ENCODE peak calls at places on chromosomes 11 and 22, in eight cellular contexts. V, T, K, W, Z, X, J and E are unnamed samples.
A peak's percentile ranks its signal among the peaks of the same experiment; 100 is the strongest.

GRCh38 chr11:19701421-19701820 is 11.2 kb upstream of the NAV2 start:
- DNase-seq in V (no peak), T (no peak), K (no peak), W (no peak), Z (no peak), X (no peak), J (no peak), E (no peak)

GRCh38 chr11:100629671-100630070 is 57.4 kb upstream of the ARHGAP42 start:
- DNase-seq in V (no peak), T (no peak), K (no peak), W (no peak), Z (no peak), X (no peak), J (no peak), E (no peak)

GRCh38 chr11:68508425-68508824 is 47.9 kb downstream of the PPP6R3 start:
- DNase-seq in V (no peak), T (no peak), K (no peak), W (no peak), Z (no peak), X (no peak), J (no peak), E (no peak)

GRCh38 chr11:36313073-36313472 is 17.0 kb downstream of the PRR5L start:
- DNase-seq in V (no peak), T (no peak), K (no peak), W (no peak), Z (no peak), X (no peak), J (no peak), E (no peak)

GRCh38 chr11:14454861-14455632 is 44.6 kb downstream of the COPB1 start:
- DNase-seq in V (no peak), T (peak; percentile 16), K (no peak), W (peak; percentile 16), Z (no peak), X (peak; percentile 24), J (peak; percentile 63), E (peak; percentile 12)

GRCh38 chr11:123829745-123830144 is 23.6 kb upstream of the OR6M1 start:
- DNase-seq in V (no peak), T (no peak), K (no peak), W (no peak), Z (no peak), X (no peak), J (no peak), E (no peak)

GRCh38 chr11:58867556-58867955 is 23.1 kb upstream of the GLYATL2 start:
- DNase-seq in V (no peak), T (no peak), K (no peak), W (no peak), Z (no peak), X (no peak), J (no peak), E (no peak)

GRCh38 chr11:9385288-9385902 is 943 bp downstream of the IPO7 start:
- DNase-seq in V (no peak), T (no peak), K (no peak), W (peak; percentile 51), Z (no peak), X (no peak), J (no peak), E (peak; percentile 31)

GRCh38 chr11:124207102-124207792 is 24.1 kb downstream of the OR10D3 start:
- DNase-seq in V (no peak), T (no peak), K (no peak), W (no peak), Z (no peak), X (no peak), J (no peak), E (no peak)

GRCh38 chr11:113730887-113731726 is 25.0 kb upstream of the TMPRSS5 start:
- DNase-seq in V (no peak), T (peak; percentile 75), K (no peak), W (no peak), Z (no peak), X (peak; percentile 79), J (peak; percentile 63), E (no peak)

GRCh38 chr11:22624742-22625447 is 728 bp downstream of the FANCF start:
- DNase-seq in V (peak; percentile 63), T (peak; percentile 83), K (peak; percentile 83), W (peak; percentile 74), Z (peak; percentile 53), X (peak; percentile 75), J (peak; percentile 63), E (peak; percentile 70)

GRCh38 chr22:40834628-40835027 is 15.5 kb upstream of the SLC25A17 start:
- DNase-seq in V (no peak), T (no peak), K (no peak), W (no peak), Z (no peak), X (no peak), J (no peak), E (no peak)

GRCh38 chr11:121416909-121417567 is 35.1 kb upstream of the SORL1 start:
- DNase-seq in V (peak; percentile 73), T (no peak), K (peak; percentile 72), W (peak; percentile 96), Z (peak; percentile 68), X (no peak), J (peak; percentile 96), E (peak; percentile 37)

GRCh38 chr11:1743587-1744136 is 6.7 kb downstream of the IFITM10 start:
- DNase-seq in V (no peak), T (no peak), K (no peak), W (no peak), Z (no peak), X (no peak), J (no peak), E (no peak)

DNA sequence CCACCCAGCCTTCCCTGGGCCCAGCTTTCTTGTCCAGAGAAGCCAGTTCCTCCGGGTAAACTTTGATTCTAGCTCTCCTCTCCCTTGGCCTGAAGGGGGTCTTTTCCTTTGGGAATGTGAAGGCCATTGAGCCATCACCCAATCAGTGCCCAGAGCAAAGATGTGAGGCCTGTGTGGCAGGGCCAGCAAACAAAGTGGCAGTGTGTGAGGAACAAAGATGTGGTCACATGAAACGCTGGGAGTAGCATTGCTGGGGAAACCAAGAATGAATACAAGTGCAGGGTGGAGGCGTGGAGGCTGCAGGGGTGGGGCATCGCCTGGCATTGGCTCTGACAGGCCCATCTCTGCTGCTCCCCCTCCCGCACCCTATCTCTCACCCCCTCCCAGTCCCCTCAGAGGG is 91.9 kb upstream of the BID start:
- DNase-seq in V (no peak), T (no peak), K (no peak), W (no peak), Z (no peak), X (no peak), J (no peak), E (no peak)
- H3K27ac ChIP-seq in V (no peak overlapping the region), T (no peak overlapping the region), K (no peak overlapping the region), W (no peak overlapping the region), Z (no peak overlapping the region), X (no peak overlapping the region), J (no peak overlapping the region), E (no peak overlapping the region)

GRCh38 chr11:64220271-64220670 is 5.7 kb downstream of the TRPT1 start:
- DNase-seq in V (no peak), T (peak; percentile 0), K (no peak), W (no peak), Z (no peak), X (no peak), J (no peak), E (no peak)
- H3K4me1 ChIP-seq in V (peaks cover 8% of the 10 kb centered on the region), T (peaks cover 3% of the 10 kb centered on the region), K (no peaks in the 10 kb centered on the region), W (peaks cover 15% of the 10 kb centered on the region), Z (peaks cover 4% of the 10 kb centered on the region), X (peaks cover 6% of the 10 kb centered on the region), J (peaks cover 2% of the 10 kb centered on the region), E (peaks cover 3% of the 10 kb centered on the region)

GRCh38 chr22:48719978-48720661 is 1107.6 kb downstream of the BRD1 start:
- DNase-seq in V (no peak), T (peak; percentile 31), K (peak; percentile 14), W (peak; percentile 9), Z (no peak), X (peak; percentile 5), J (no peak), E (no peak)

GRCh38 chr22:48720662-48721393 is 1106.8 kb downstream of the BRD1 start:
- DNase-seq in V (peak; percentile 31), T (no peak), K (peak; percentile 27), W (no peak), Z (no peak), X (no peak), J (no peak), E (no peak)

GRCh38 chr22:48718818-48719500 is 1108.7 kb downstream of the BRD1 start:
- DNase-seq in V (peak; percentile 37), T (no peak), K (peak; percentile 33), W (no peak), Z (no peak), X (no peak), J (no peak), E (no peak)

GRCh38 chr22:48722661-48723060 is 1105.0 kb downstream of the BRD1 start:
- DNase-seq in V (peak; percentile 25), T (no peak), K (no peak), W (no peak), Z (no peak), X (no peak), J (no peak), E (no peak)

DNA sequence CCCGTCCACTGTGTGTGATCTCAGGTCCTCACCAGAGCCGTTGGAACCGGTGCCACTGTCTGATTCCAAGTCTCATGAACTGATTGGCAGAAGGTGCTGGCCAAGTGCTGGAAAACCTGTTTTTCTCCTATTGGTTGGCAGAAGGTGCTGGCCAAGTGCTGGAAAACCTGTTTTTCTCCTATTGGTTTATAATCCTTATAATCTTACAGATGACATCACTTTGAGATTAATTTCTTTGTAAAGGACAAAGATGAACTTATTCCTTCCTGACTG is 1106.3 kb downstream of the BRD1 start:
- DNase-seq in V (no peak), T (no peak), K (no peak), W (no peak), Z (no peak), X (no peak), J (no peak), E (no peak)
- H3K4me3 ChIP-seq in V (no peak overlapping the region), T (no peak overlapping the region), K (no peak overlapping the region), W (no peak overlapping the region), Z (no peak overlapping the region), X (no peak overlapping the region), J (no peak overlapping the region), E (no peak overlapping the region)

DNA sequence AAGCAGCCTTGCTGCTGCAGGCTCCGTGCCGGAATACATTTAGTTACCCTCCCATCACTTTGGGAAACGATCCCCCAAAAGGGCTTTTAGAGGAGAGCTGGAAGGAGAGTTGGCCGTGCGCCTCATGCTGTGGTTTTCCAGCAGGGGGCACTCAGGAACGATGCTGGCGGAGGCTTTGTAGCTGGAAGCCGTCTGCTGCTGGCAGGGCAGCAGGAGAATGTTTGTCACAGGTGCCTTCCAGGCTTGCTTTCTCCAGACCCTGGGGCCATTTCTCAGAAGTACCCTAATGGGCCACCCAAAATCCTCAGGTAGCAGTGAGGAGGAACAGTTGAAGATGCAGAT is 30.0 kb upstream of the CABP7 start:
- DNase-seq in V (no peak), T (peak; percentile 84), K (peak; percentile 73), W (peak; percentile 49), Z (peak; percentile 53), X (peak; percentile 75), J (peak; percentile 58), E (peak; percentile 30)
- H3K27ac ChIP-seq in V (no peak overlapping the region), T (no peak overlapping the region), K (no peak overlapping the region), W (no peak overlapping the region), Z (no peak overlapping the region), X (no peak overlapping the region), J (no peak overlapping the region), E (no peak overlapping the region)

GRCh38 chr11:94168882-94169281 is 40.2 kb downstream of the PANX1 start:
- DNase-seq in V (no peak), T (no peak), K (no peak), W (no peak), Z (no peak), X (no peak), J (no peak), E (no peak)
- H3K4me1 ChIP-seq in V (no peaks in the 10 kb centered on the region), T (no peaks in the 10 kb centered on the region), K (no peaks in the 10 kb centered on the region), W (no peaks in the 10 kb centered on the region), Z (no peaks in the 10 kb centered on the region), X (no peaks in the 10 kb centered on the region), J (no peaks in the 10 kb centered on the region), E (no peaks in the 10 kb centered on the region)

GRCh38 chr11:79437274-79437980 is 3.4 kb downstream of the TENM4 start:
- DNase-seq in V (peak; percentile 74), T (peak; percentile 85), K (peak; percentile 60), W (no peak), Z (peak; percentile 73), X (peak; percentile 89), J (peak; percentile 66), E (no peak)
- H3K4me3 ChIP-seq in V (peak overlapping the region; percentile 74), T (peak overlapping the region; percentile 78), K (peak overlapping the region; percentile 57), W (no peak overlapping the region), Z (peak overlapping the region; percentile 34), X (peak overlapping the region; percentile 59), J (peak overlapping the region; percentile 92), E (no peak overlapping the region)